ENCODE peak calls at places on chromosomes 16 and 17, in nine cellular contexts. B is LoVo; O is hepatic stellate cell; F is mesothelial cell of epicardium; T is MCF 10A; X is stimulated activated CD8-positive, alpha-beta memory T cell treated with anti-CD3 and anti-CD28 coated beads, Interleukin-2, amount 100 ng/mL, for 48 hours; C is uterus; D is stimulated activated effector memory CD8-positive, alpha-beta T cell treated with anti-CD3 and anti-CD28 coated beads, Interleukin-12 subunit alpha, Interleukin-12 subunit beta, amount 100 ng/mL, for 72 hours; Z is NCI-H1105 treated with DMSO at 0.1 percent for 48 hours. H is an unnamed sample.
A peak's percentile ranks its signal among the peaks of the same experiment; 100 is the strongest.

GRCh38 chr16:12583237-12583897 is 220.3 kb downstream of the CPPED1 start:
- DNase-seq in B (no peak), O (no peak), F (no peak), T (no peak), X (no peak), C (peak; percentile 1), D (no peak), Z (no peak), H (no peak)

GRCh38 chr16:50858376-50858775 is 116.5 kb downstream of the CYLD start:
- DNase-seq in B (no peak), O (no peak), F (no peak), T (no peak), X (no peak), C (no peak), D (peak; percentile 29), Z (no peak), H (no peak)

GRCh38 chr17:1289695-1290094 is 10.2 kb downstream of the TRARG1 start:
- DNase-seq in B (no peak), O (no peak), F (no peak), T (no peak), X (no peak), C (no peak), D (no peak), Z (no peak), H (no peak)

GRCh38 chr17:77770331-77771105 is 188.0 kb upstream of the TNRC6C start:
- DNase-seq in B (no peak), O (no peak), F (no peak), T (peak; percentile 22), X (no peak), C (no peak), D (no peak), Z (no peak), H (no peak)

GRCh38 chr17:44901323-44901965 is 2.2 kb upstream of the EFTUD2 start:
- DNase-seq in B (no peak), O (peak; percentile 75), F (no peak), T (peak; percentile 88), X (no peak), C (no peak), D (no peak), Z (no peak), H (no peak)

GRCh38 chr17:56185905-56186783 is 32.9 kb downstream of the ANKFN1 start:
- DNase-seq in B (no peak), O (peak; percentile 53), F (no peak), T (peak; percentile 44), X (no peak), C (no peak), D (no peak), Z (no peak), H (no peak)

GRCh38 chr17:16888413-16889087 is 83.4 kb downstream of the TNFRSF13B start:
- DNase-seq in B (no peak), O (no peak), F (no peak), T (no peak), X (no peak), C (no peak), D (no peak), Z (no peak), H (no peak)

GRCh38 chr17:70119961-70120360 is 44.9 kb downstream of the KCNJ16 start:
- DNase-seq in B (no peak), O (no peak), F (no peak), T (peak; percentile 43), X (no peak), C (no peak), D (no peak), Z (no peak), H (no peak)

GRCh38 chr17:35315971-35316370 is 57.5 kb downstream of the SLFN11 start:
- DNase-seq in B (no peak), O (no peak), F (no peak), T (no peak), X (no peak), C (no peak), D (no peak), Z (no peak), H (no peak)

GRCh38 chr16:8885674-8886592 is 3.8 kb downstream of the LITAFD start:
- DNase-seq in B (no peak), O (peak; percentile 63), F (no peak), T (peak; percentile 50), X (no peak), C (no peak), D (no peak), Z (peak; percentile 8), H (no peak)

GRCh38 chr16:496097-496886 is 31.2 kb upstream of the CAPN15 start:
- DNase-seq in B (no peak), O (no peak), F (no peak), T (no peak), X (no peak), C (no peak), D (no peak), Z (no peak), H (no peak)

GRCh38 chr16:57530104-57530522 is 6.3 kb downstream of the CCDC102A start:
- DNase-seq in B (no peak), O (peak; percentile 73), F (no peak), T (peak; percentile 28), X (peak; percentile 48), C (peak; percentile 61), D (peak; percentile 82), Z (no peak), H (peak; percentile 29)

GRCh38 chr16:63714876-63715275 is 1407.0 kb downstream of the CDH11 start:
- DNase-seq in B (no peak), O (no peak), F (no peak), T (no peak), X (no peak), C (no peak), D (no peak), Z (peak; percentile 21), H (no peak)